ENCODE peak calls at places on chromosome 17, in eight cellular contexts. X is KG1, P is WTC11, T is iris pigment epithelial cell, L is T-cell, Z is posterior cingulate gyrus, R is cerebellum, H is hippocampal formation. Y is an unnamed sample.

GRCh38 chr17:8117980-8118768 is at the start of gene ALOXE3:
- DNase-seq in T (peak), Z (no peak), R (peak), P (peak), X (no peak), L (no peak), H (no peak), Y (peak)

GRCh38 chr17:41689497-41690299 is 1.0 kb downstream of the EIF1 start:
- DNase-seq in X (peak), P (peak), T (peak), L (peak), H (no peak), Z (no peak), R (peak), Y (peak)

GRCh38 chr17:42674755-42675347 is 1.9 kb downstream of the PLEKHH3 start:
- DNase-seq in L (no peak), H (no peak), R (no peak), T (no peak), P (peak), Z (no peak), X (no peak), Y (no peak)

GRCh38 chr17:60743812-60744211 is 66.2 kb downstream of the BCAS3 start:
- DNase-seq in L (no peak), T (no peak), H (peak), R (no peak), Z (no peak), X (no peak), P (no peak), Y (peak)

GRCh38 chr17:17062356-17062755 is 20.1 kb downstream of the MPRIP start:
- DNase-seq in R (no peak), L (no peak), H (no peak), X (no peak), T (no peak), P (no peak), Z (no peak), Y (no peak)

GRCh38 chr17:596763-597644 is 117.6 kb downstream of the VPS53 start:
- DNase-seq in R (no peak), X (no peak), T (peak), Z (no peak), H (no peak), P (no peak), L (no peak), Y (peak)

GRCh38 chr17:57739402-57740224 is 5.5 kb downstream of the CCDC182 start:
- DNase-seq in X (no peak), Z (no peak), H (no peak), L (no peak), R (peak), P (no peak), T (no peak), Y (peak)

GRCh38 chr17:58525239-58525638 is 10.8 kb upstream of the MTMR4 start:
- DNase-seq in R (no peak), X (no peak), L (no peak), T (peak), Z (no peak), H (no peak), P (no peak), Y (peak)

GRCh38 chr17:78356163-78356713 is 3.6 kb downstream of the SOCS3 start:
- DNase-seq in P (peak), T (peak), Z (no peak), R (no peak), H (no peak), X (no peak), L (peak), Y (peak)

GRCh38 chr17:13704333-13704732 is 102.6 kb upstream of the HS3ST3A1 start:
- DNase-seq in L (no peak), H (no peak), R (no peak), T (peak), Z (no peak), X (no peak), P (no peak), Y (peak)

GRCh38 chr17:67675481-67675880 is 42.3 kb upstream of the NOL11 start:
- DNase-seq in P (no peak), X (no peak), T (no peak), R (no peak), Z (no peak), L (no peak), H (no peak), Y (no peak)

GRCh38 chr17:77690271-77691161 is 268.0 kb upstream of the TNRC6C start:
- DNase-seq in L (no peak), T (no peak), X (peak), Z (peak), H (no peak), R (no peak), P (no peak), Y (no peak)

GRCh38 chr17:16477255-16477654 is 14.7 kb downstream of the LRRC75A start:
- DNase-seq in Z (no peak), X (no peak), H (no peak), R (no peak), L (no peak), P (no peak), T (peak), Y (peak)

GRCh38 chr17:8163978-8164814 is 1.4 kb upstream of the VAMP2 start:
- DNase-seq in X (peak), Z (peak), T (no peak), L (peak), H (peak), P (no peak), R (peak), Y (peak)

GRCh38 chr17:39002991-39003715 is 36.0 kb upstream of the FBXO47 start:
- DNase-seq in R (no peak), Z (no peak), H (no peak), X (no peak), T (peak), L (peak), P (no peak), Y (peak)

GRCh38 chr17:80925668-80926067 is 66.0 kb upstream of the CHMP6 start:
- DNase-seq in L (no peak), X (no peak), P (no peak), R (no peak), H (no peak), T (no peak), Z (no peak), Y (no peak)

GRCh38 chr17:3019761-3020160 is 43.6 kb downstream of the OR1D5 start:
- DNase-seq in P (no peak), X (no peak), T (no peak), Z (no peak), H (no peak), R (peak), L (no peak), Y (no peak)